ENCODE peak calls at places on chromosomes 7 and 10, in five cellular contexts. A, U, V, I and F are unnamed samples.

GRCh38 chr7:20268832-20269231 is 51.6 kb upstream of the MACC1 start:
- DNase-seq in A (no peak), U (no peak), V (no peak), I (no peak), F (no peak)

GRCh38 chr7:46319841-46320240 is 398.8 kb upstream of the IGFBP3 start:
- DNase-seq in A (no peak), U (no peak), V (no peak), I (no peak), F (no peak)

GRCh38 chr7:32536585-32536984 is 41.3 kb downstream of the AVL9 start:
- DNase-seq in A (no peak), U (no peak), V (no peak), I (no peak), F (no peak)

GRCh38 chr7:101185258-101185839 is 5.3 kb upstream of the NAT16 start:
- DNase-seq in A (no peak), U (no peak), V (no peak), I (no peak), F (peak; percentile 42)

GRCh38 chr10:123994417-123995081 is 98.8 kb downstream of the CHST15 start:
- DNase-seq in A (peak; percentile 84), U (peak; percentile 61), V (peak; percentile 49), I (peak; percentile 72), F (peak; percentile 86)

GRCh38 chr7:50412958-50413357 is 37.2 kb downstream of the FIGNL1 start:
- DNase-seq in A (no peak), U (no peak), V (no peak), I (no peak), F (no peak)

GRCh38 chr10:13724484-13724883 is 137.7 kb downstream of the PRPF18 start:
- DNase-seq in A (no peak), U (no peak), V (no peak), I (no peak), F (no peak)

GRCh38 chr7:25624837-25625236 is 396.6 kb upstream of the NPVF start:
- DNase-seq in A (no peak), U (no peak), V (no peak), I (no peak), F (no peak)

GRCh38 chr10:94546058-94546595 is 539 bp downstream of the HELLS start:
- DNase-seq in A (no peak), U (no peak), V (peak; percentile 3), I (no peak), F (peak; percentile 30)

GRCh38 chr7:121442845-121443244 is 46.7 kb upstream of the FAM3C start:
- DNase-seq in A (peak; percentile 3), U (no peak), V (no peak), I (no peak), F (no peak)

GRCh38 chr7:135924302-135924701 is 52.9 kb downstream of the MTPN start:
- DNase-seq in A (no peak), U (no peak), V (no peak), I (no peak), F (no peak)

GRCh38 chr10:48456808-48457761 is 147.8 kb downstream of the ARHGAP22 start:
- DNase-seq in A (peak; percentile 11), U (no peak), V (no peak), I (no peak), F (no peak)

GRCh38 chr7:25786958-25787730 is 364.9 kb upstream of the NFE2L3 start:
- DNase-seq in A (no peak), U (no peak), V (no peak), I (no peak), F (no peak)

GRCh38 chr10:15140640-15141039 is 27.9 kb downstream of the NMT2 start:
- DNase-seq in A (no peak), U (no peak), V (no peak), I (no peak), F (no peak)

GRCh38 chr7:18177815-18178660 is 150.4 kb upstream of the PRPS1L1 start:
- DNase-seq in A (no peak), U (no peak), V (no peak), I (no peak), F (peak; percentile 58)

GRCh38 chr7:85014936-85015335 is 171.9 kb downstream of the SEMA3D start:
- DNase-seq in A (no peak), U (no peak), V (peak; percentile 22), I (no peak), F (no peak)

GRCh38 chr10:43978936-43979335 is 330.3 kb upstream of the ZNF32 start:
- DNase-seq in A (no peak), U (no peak), V (no peak), I (no peak), F (no peak)

GRCh38 chr10:124577651-124578050 is 116.0 kb downstream of the LHPP start:
- DNase-seq in A (no peak), U (no peak), V (no peak), I (no peak), F (no peak)

GRCh38 chr10:22821501-22821900 is 106.4 kb upstream of the ARMC3 start:
- DNase-seq in A (no peak), U (peak; percentile 83), V (no peak), I (no peak), F (no peak)

GRCh38 chr10:123287594-123288247 is 133.5 kb downstream of the BUB3 start:
- DNase-seq in A (peak; percentile 28), U (no peak), V (no peak), I (no peak), F (no peak)

GRCh38 chr10:52703898-52704297 is 68.7 kb downstream of the MBL2 start:
- DNase-seq in A (no peak), U (no peak), V (no peak), I (no peak), F (no peak)

GRCh38 chr7:140519007-140519399 is 39.7 kb upstream of the MKRN1 start:
- DNase-seq in A (no peak), U (no peak), V (no peak), I (no peak), F (no peak)

GRCh38 chr7:73870041-73870492 is 9.1 kb downstream of the TMEM270 start:
- DNase-seq in A (no peak), U (no peak), V (no peak), I (no peak), F (no peak)